ENCODE peak calls at places on chromosomes 13 and 19, in five cellular contexts. U is CD4-positive, alpha-beta T cell; E is stomach; A is NB4; S is endothelial cell. G is an unnamed sample.

GRCh38 chr13:93270769-93271753 is 44.5 kb downstream of the GPC6 start:
- DNase-seq in U (no peak), E (no peak), A (no peak), S (no peak), G (no peak)

GRCh38 chr13:21625366-21625765 is 21.4 kb upstream of the MICU2 start:
- DNase-seq in E (no peak), U (no peak), A (peak), S (no peak), G (peak)

GRCh38 chr13:102863590-102863989 is 17.8 kb downstream of the ERCC5 start:
- DNase-seq in A (no peak), S (no peak), U (no peak), E (no peak), G (no peak)

GRCh38 chr19:2663920-2664571 is 38.4 kb downstream of the GNG7 start:
- DNase-seq in E (peak), A (peak), U (no peak), S (no peak), G (peak)

GRCh38 chr13:44967656-44968451 is 21.4 kb downstream of the NUFIP1 start:
- DNase-seq in E (no peak), A (no peak), U (no peak), S (no peak), G (no peak)

GRCh38 chr13:95494082-95494681 is 58.3 kb upstream of the CLDN10 start:
- DNase-seq in U (no peak), S (peak), A (peak), E (no peak), G (peak)

GRCh38 chr13:66994097-66994496 is 236.0 kb downstream of the PCDH9 start:
- DNase-seq in E (peak), A (no peak), U (no peak), S (peak), G (peak)

GRCh38 chr19:49497047-49497789 is 984 bp downstream of the RPS11 start:
- DNase-seq in A (peak), S (no peak), E (peak), U (peak), G (peak)

GRCh38 chr13:114004416-114005205 is 30.7 kb upstream of the C13orf46 start:
- DNase-seq in S (no peak), A (no peak), E (peak), U (no peak), G (no peak)

GRCh38 chr13:36447501-36447900 is 15.2 kb downstream of the CCNA1 start:
- DNase-seq in U (no peak), E (no peak), S (no peak), A (no peak), G (no peak)

GRCh38 chr13:51771418-51772104 is 32.4 kb downstream of the DHRS12 start:
- DNase-seq in E (no peak), A (no peak), U (no peak), S (no peak), G (no peak)

GRCh38 chr19:54325194-54325621 is 12.2 kb upstream of the LILRA5 start:
- DNase-seq in U (peak), S (peak), E (no peak), A (peak), G (peak)

GRCh38 chr19:36819130-36819630 is 19.0 kb downstream of the ZNF790 start:
- DNase-seq in U (no peak), S (no peak), E (no peak), A (no peak), G (no peak)

GRCh38 chr13:64688893-64689677 is 2541.1 kb downstream of the PCDH9 start:
- DNase-seq in E (no peak), S (no peak), A (no peak), U (no peak), G (no peak)

GRCh38 chr19:50358483-50359431 is 6.7 kb downstream of the NAPSA start:
- DNase-seq in S (no peak), U (peak), E (peak), A (no peak), G (peak)

GRCh38 chr19:15283141-15283885 is 49.0 kb downstream of the BRD4 start:
- DNase-seq in A (no peak), S (no peak), E (no peak), U (no peak), G (no peak)

GRCh38 chr19:5826531-5827341 is 12.8 kb downstream of the FUT6 start:
- DNase-seq in A (peak), E (peak), S (no peak), U (no peak), G (peak)

GRCh38 chr13:66339214-66339613 is 890.9 kb downstream of the PCDH9 start:
- DNase-seq in E (no peak), U (no peak), A (no peak), S (no peak), G (no peak)

GRCh38 chr19:31943305-31943704 is 402.1 kb upstream of the ZNF507 start:
- DNase-seq in A (no peak), E (no peak), U (no peak), S (peak), G (no peak)
- TF ChIP-seq CTCF in A (no peak), E (no peak), U (no peak), S (no peak), G (no peak)

DNA sequence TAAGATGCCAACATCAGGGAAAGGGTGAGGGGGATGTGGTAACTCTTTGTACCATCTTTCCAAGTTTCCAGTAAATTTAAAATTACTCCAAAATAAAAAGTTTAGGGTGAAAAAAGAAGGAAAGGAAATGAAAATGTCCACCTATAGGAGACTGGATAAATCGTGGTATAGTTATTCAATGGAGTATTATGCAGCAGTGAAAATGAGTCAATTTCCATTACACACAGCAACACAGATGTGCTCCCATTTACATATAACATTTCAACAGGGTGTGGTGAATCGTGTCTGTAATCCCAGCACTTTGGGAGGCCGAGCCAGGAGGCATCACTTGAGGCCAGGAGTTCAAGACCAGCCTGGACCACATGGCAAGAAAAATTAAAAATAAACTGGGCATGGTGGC is 7.4 kb upstream of the ZNF541 start:
- DNase-seq in E (no peak), S (no peak), U (no peak), A (no peak), G (no peak)
- TF ChIP-seq CTCF in E (no peak), S (no peak), U (no peak), A (no peak), G (no peak)

GRCh38 chr13:41052441-41052840 is 8.9 kb upstream of the WBP4 start:
- DNase-seq in E (no peak), S (no peak), U (no peak), A (no peak), G (no peak)

GRCh38 chr13:41054919-41055619 is 6.2 kb upstream of the WBP4 start:
- DNase-seq in U (no peak), E (no peak), S (no peak), A (peak), G (no peak)

GRCh38 chr13:41053384-41053826 is 7.9 kb upstream of the WBP4 start:
- DNase-seq in S (no peak), U (no peak), A (peak), E (no peak), G (peak)

GRCh38 chr13:41056194-41056593 is 5.1 kb upstream of the WBP4 start:
- DNase-seq in S (no peak), E (no peak), A (no peak), U (no peak), G (no peak)

DNA sequence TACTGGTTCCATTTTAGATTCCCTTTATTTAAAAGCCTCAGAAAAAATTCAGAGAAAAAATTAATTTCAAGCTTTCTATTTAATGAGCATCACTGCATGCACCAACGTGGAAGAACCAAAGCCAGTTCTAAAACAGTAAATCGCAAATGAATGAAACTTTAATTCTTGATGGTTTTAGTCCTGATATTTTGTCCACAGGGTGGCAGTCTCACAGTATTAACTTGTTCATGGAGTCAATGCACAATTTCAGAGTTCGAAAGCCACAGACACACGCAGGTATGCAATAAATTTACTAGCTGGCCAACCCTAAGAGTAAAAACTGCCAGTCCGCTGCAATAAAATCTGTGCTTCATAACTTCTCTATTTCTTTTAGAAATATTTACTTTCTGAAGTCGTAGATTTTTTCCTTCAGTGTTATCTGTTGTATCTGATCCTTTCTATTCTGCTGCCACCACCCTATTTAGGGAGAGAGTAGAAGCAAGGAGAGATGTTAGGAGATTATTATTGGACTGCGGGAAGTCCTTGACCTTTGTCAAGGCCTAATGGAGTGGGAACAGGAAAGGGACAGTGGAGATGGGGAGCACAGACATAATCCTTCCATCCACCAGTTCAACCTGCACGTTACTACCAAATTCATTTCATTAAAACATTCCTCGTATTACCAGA is 7.0 kb upstream of the WBP4 start:
- DNase-seq in A (peak), U (no peak), S (peak), E (no peak), G (peak)
- TF ChIP-seq CTCF in A (peak), U (peak), S (peak), E (no peak), G (peak)

GRCh38 chr13:69580255-69580654 is 527.4 kb upstream of the ATXN8OS start:
- DNase-seq in S (no peak), U (no peak), A (no peak), E (no peak), G (no peak)

GRCh38 chr13:69579351-69579750 is 528.3 kb upstream of the ATXN8OS start:
- DNase-seq in E (no peak), S (no peak), U (no peak), A (peak), G (peak)
- TF ChIP-seq CTCF in E (no peak), S (no peak), U (no peak), A (no peak), G (no peak)